ENCODE peak calls at places on chromosomes 7 and 10, in five cellular contexts. M, R, H, U and Z are unnamed samples. For H3K36me3, the result is how much of the 10 kb centered on the place peaks cover.

GRCh38 chr10:51459476-51459875 is 239.9 kb downstream of the CSTF2T start:
- DNase-seq in M (no peak), R (no peak), H (no peak), U (no peak), Z (no peak)

GRCh38 chr10:11160982-11161554 is 143.4 kb downstream of the CELF2 start:
- DNase-seq in M (no peak), R (no peak), H (no peak), U (no peak), Z (no peak)

GRCh38 chr10:49058341-49059255 is 56.7 kb downstream of the VSTM4 start:
- DNase-seq in M (no peak), R (no peak), H (no peak), U (no peak), Z (no peak)

GRCh38 chr10:92619368-92619767 is 26.4 kb downstream of the KIF11 start:
- DNase-seq in M (no peak), R (no peak), H (no peak), U (no peak), Z (no peak)

GRCh38 chr7:4825081-4825480 is 36.7 kb downstream of the PAPOLB start:
- DNase-seq in M (no peak), R (peak), H (no peak), U (no peak), Z (peak)

GRCh38 chr10:102988404-102989314 is 70.6 kb downstream of the CNNM2 start:
- DNase-seq in M (no peak), R (no peak), H (no peak), U (no peak), Z (no peak)

GRCh38 chr7:2796358-2797352 is 47.5 kb downstream of the GNA12 start:
- DNase-seq in M (peak), R (no peak), H (no peak), U (no peak), Z (no peak)

GRCh38 chr10:130635528-130635927 is 499.3 kb downstream of the GLRX3 start:
- DNase-seq in M (no peak), R (no peak), H (no peak), U (no peak), Z (no peak)

GRCh38 chr7:93636276-93636675 is 61.8 kb upstream of the CALCR start:
- DNase-seq in M (no peak), R (no peak), H (no peak), U (no peak), Z (no peak)

GRCh38 chr10:74103560-74104248 is 46.9 kb downstream of the AP3M1 start:
- DNase-seq in M (peak), R (peak), H (peak), U (no peak), Z (no peak)

GRCh38 chr7:90958669-90959068 is 305.6 kb upstream of the FZD1 start:
- DNase-seq in M (no peak), R (no peak), H (no peak), U (no peak), Z (no peak)

GRCh38 chr7:130486114-130486962 is 5.5 kb upstream of the MEST start:
- DNase-seq in M (peak), R (peak), H (peak), U (peak), Z (peak)
- TF ChIP-seq POLR2AphosphoS5 in M (no peak), R (no peak), H (peak), U (peak), Z (peak)

GRCh38 chr10:114437456-114438292 is 33.4 kb upstream of the AFAP1L2 start:
- DNase-seq in M (no peak), R (peak), H (no peak), U (no peak), Z (no peak)
- TF ChIP-seq CTCF in M (peak), R (peak), H (peak), U (peak), Z (peak)

GRCh38 chr7:66233638-66234037 is 28.5 kb downstream of the TPST1 start:
- DNase-seq in M (no peak), R (no peak), H (no peak), U (no peak), Z (no peak)

GRCh38 chr7:66238712-66239466 is 33.8 kb downstream of the TPST1 start:
- DNase-seq in M (no peak), R (no peak), H (no peak), U (no peak), Z (no peak)

GRCh38 chr7:66239467-66239856 is 34.3 kb downstream of the TPST1 start:
- DNase-seq in M (no peak), R (no peak), H (no peak), U (no peak), Z (no peak)

DNA sequence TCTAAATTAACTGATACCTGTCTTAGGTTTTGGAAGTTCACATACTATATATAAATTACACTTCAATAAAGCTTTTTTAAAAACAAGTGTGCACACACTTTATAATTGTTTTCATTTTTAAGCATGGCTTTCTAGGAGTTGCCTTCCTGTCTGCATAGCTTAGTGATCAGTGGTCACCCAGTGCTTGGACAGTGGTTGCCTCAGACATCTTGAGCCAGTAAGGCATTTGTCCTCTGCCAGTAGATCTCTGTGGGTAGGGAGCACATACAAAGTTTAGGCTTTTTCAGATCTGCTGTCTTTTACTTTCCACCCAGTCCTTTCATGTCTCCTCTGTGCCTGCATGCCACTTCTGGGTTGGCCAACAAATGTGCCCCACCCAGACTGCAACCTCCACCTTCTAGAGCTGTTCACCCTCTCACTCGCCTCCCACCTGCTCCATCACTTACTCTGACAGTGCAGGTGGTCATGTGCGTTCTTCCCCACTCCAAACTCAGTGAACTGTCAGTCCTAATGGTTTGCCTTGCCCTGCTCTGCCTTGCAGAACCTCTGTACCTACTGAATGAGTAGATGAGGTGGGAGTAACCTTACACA is 31.7 kb downstream of the TPST1 start:
- DNase-seq in M (no peak), R (no peak), H (no peak), U (no peak), Z (no peak)
- H3K36me3 ChIP-seq in M (under half), R (under half), H (under half), U (under half), Z (under half)

DNA sequence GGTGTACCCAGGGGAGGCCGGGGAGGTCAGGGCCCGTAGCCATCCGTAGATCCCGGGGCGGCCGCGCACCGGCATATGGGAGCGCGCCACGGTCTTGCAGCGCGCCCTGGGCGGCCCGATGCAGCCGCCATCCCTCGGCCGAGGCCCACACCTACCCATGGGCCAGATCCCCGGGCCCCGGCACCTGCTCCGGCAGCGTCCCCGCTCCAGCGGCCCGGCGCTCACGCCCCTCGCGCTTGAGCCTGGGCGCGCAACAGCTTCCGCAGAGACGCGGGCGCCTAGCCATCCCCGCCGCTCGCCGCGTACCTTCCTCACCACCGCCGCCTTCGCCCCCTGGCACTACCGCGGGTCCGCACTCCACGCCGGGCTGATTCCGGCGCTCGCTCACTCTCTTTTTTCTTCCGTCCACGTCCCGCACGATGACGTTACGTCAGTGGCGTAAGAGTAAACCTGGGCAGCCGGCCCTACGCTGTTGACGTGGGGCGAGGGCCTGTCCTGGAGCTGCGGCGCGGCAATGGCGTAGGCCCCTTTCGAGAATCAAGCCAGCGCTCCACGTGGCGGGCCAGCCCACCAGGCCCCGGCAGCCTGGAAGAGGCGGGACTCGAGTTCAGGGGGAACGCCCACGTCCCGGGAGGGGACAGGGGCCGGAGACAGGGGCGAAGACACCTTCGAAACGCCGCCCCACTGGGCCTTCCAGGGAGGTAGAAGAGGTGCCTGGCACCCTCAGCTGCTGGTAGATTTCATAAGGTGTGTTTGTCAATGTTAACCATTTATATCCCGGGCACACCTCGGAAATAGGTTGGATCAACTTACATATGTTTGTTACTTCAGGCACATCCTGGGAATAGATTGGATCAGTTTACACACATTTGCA is at the start of gene ALDH18A1:
- DNase-seq in M (peak), R (peak), H (peak), U (peak), Z (peak)
- TF ChIP-seq POLR2AphosphoS5 in M (peak), R (peak), H (peak), U (peak), Z (peak)

GRCh38 chr7:154777023-154777422 is 225.9 kb downstream of the PAXIP1 start:
- DNase-seq in M (no peak), R (peak), H (peak), U (no peak), Z (no peak)
- TF ChIP-seq CTCF in M (no peak), R (no peak), H (peak), U (no peak), Z (no peak)

GRCh38 chr10:68848281-68848680 is 20.9 kb downstream of the STOX1 start:
- DNase-seq in M (no peak), R (no peak), H (no peak), U (no peak), Z (no peak)
- H3K36me3 ChIP-seq in M (under half), R (under half), H (under half), U (under half), Z (under half)

DNA sequence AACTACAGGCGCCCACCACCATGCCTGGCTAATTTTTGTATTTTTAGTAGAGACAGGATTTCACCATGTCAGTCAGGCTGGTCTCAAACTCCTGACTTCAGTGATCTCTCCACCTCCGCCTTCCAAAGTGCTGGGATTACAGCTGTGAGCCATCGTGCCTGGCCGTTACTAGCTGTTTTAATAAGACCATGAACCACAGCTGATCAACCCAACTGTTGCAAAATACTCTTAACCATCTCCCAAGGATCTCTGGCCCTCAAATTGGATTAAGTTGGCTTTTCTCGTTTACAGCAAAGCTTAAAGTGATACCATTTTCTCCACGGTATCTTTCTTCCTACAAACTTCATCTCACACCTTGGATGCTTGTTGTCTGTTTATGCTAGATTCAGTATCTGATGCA is 18.3 kb downstream of the ZFAND2A start:
- DNase-seq in M (no peak), R (no peak), H (no peak), U (no peak), Z (peak)
- TF ChIP-seq POLR2AphosphoS5 in M (no peak), R (no peak), H (no peak), U (no peak), Z (no peak)

DNA sequence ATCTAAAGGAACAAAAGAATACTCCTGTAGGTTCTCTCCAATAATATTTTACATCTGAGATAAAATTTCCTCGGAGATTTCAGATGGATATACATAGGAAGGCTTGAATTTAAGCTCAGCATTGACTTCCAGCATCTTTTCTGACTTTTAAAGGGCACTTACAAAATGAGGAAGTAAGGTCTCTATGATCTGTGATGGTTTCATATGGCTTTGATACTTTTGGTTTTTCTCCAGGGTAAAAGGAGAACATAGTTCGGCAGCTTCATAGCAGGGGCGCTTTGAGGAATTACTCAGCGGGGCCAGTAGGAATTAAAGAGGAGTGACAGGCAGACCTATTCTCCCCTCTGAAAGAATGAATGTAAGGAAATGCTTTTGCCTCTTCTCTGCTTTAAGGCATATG is 79.9 kb upstream of the PCDH15 start:
- DNase-seq in M (no peak), R (no peak), H (no peak), U (no peak), Z (no peak)
- TF ChIP-seq CTCF in M (no peak), R (no peak), H (no peak), U (no peak), Z (no peak)

DNA sequence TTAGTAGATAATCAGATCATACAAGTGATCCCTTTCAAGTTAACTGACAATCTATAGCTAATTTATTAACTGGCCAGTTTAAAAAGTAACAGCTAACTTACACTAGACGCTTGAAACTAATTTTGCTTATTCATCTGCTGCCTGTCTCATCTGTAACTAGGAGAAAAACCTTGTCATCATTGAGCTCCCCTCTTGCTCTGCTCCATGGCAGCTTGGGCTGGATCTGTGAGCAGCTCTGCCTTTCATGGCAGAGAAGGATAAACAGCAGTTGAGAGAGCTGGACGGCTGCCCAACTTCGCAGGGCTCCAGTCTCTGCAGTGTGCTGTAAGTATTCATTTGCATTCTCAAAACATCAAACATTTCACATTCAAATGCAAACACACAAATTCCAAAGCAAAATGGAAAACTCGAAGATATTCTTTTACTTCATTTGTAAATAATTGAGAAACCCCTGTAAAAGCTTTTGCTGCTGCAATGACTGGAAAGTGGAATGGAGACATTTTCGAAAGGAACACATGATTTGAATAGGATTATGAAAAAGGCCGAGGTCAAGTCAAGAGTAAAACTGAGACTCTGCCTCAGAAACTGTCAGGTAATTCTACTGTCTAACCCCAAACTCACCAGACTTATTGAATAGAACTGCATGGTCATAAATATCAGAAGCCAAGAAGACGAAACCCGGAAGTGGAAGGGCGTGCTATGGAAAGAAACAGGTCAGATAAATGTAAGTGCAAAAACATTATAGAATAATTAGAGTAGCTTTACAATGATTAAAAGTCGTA is 17.6 kb downstream of the SLC35B4 start:
- DNase-seq in M (no peak), R (peak), H (no peak), U (peak), Z (no peak)
- H3K36me3 ChIP-seq in M (under half), R (half or more), H (under half), U (under half), Z (half or more)

DNA sequence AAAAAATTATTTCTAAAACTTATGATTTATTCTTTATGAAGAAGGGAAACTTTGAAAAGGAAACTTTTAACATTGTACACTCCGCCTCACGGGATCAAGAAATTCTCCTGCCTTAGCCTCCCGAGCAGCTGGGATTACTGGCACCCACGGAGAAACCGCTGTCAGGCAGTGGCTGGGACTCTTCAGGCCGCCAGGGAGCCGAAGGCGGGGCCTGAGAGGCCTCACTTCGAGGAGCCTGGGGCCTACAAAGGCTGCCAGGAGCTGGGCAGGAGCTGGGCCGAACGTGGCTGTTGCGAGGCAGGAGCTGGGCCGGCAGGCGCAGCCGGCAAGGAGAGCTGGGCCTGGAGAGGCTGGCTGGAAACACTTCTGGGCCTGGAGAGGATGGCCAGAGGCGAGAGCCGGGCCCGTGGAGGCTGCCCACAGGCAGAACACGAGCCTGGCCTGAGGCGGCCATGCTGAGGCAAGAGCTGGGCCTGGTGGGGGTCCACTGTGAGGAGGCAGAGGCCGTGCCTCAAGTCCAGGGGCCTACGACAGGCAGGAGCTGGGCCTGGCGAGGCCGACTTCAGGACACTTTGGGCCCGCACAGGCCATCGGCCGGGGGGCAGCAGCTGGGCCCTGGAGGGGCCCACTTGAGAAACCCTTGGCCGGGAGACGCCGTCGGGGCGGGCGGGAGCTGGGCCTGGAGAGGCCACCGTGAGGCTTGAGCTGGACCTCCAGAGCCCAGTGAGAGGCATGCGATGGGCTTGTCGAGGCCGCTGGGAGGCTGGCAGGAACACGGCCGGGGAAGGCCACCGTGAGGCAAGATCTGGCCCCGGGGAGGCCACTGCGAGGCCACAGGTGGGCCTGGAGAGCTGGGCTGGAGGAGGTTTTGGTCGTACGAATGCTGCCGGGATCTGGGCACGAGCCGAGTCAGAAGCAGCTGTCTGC is 23.7 kb downstream of the MDH2 start:
- DNase-seq in M (no peak), R (peak), H (no peak), U (no peak), Z (no peak)
- TF ChIP-seq POLR2AphosphoS5 in M (no peak), R (no peak), H (no peak), U (no peak), Z (no peak)